ENCODE peak calls at places on chromosomes 4 and X, in four cellular contexts. O, H, P and K are unnamed samples.

GRCh38 chrX:105701310-105702052 is 120.9 kb upstream of the NRK start:
- DNase-seq in O (peak; percentile 0), H (no peak), P (no peak), K (no peak)

GRCh38 chr4:87011340-87012034 is 76.7 kb downstream of the AFF1 start:
- DNase-seq in O (no peak), H (peak; percentile 84), P (no peak), K (no peak)

GRCh38 chrX:153416781-153417180 is 5.5 kb downstream of the ZFP92 start:
- DNase-seq in O (no peak), H (peak; percentile 63), P (no peak), K (no peak)

GRCh38 chrX:86148594-86148993 is 343 bp downstream of the DACH2 start:
- DNase-seq in O (no peak), H (no peak), P (no peak), K (no peak)

GRCh38 chrX:28586891-28587635 is at the start of gene IL1RAPL1:
- DNase-seq in O (no peak), H (no peak), P (no peak), K (no peak)

GRCh38 chr4:95318483-95318882 is 230.3 kb downstream of the UNC5C start:
- DNase-seq in O (peak; percentile 11), H (no peak), P (no peak), K (no peak)

GRCh38 chrX:14476169-14476568 is 53.2 kb upstream of the GLRA2 start:
- DNase-seq in O (no peak), H (no peak), P (no peak), K (no peak)

GRCh38 chr4:663046-663437 is 11.0 kb downstream of the ATP5ME start:
- DNase-seq in O (no peak), H (no peak), P (no peak), K (no peak)

GRCh38 chr4:2843023-2843908 is at the start of gene ADD1:
- DNase-seq in O (peak; percentile 100), H (peak; percentile 94), P (peak; percentile 82), K (peak; percentile 94)

GRCh38 chr4:2847297-2847871 is 3.7 kb downstream of the ADD1 start:
- DNase-seq in O (no peak), H (peak; percentile 33), P (no peak), K (no peak)

GRCh38 chr4:2842667-2843022 is 999 bp upstream of the ADD1 start:
- DNase-seq in O (peak; percentile 19), H (no peak), P (no peak), K (no peak)

GRCh38 chr4:2846172-2846571 is 2.5 kb downstream of the ADD1 start:
- DNase-seq in O (no peak), H (no peak), P (no peak), K (no peak)

DNA sequence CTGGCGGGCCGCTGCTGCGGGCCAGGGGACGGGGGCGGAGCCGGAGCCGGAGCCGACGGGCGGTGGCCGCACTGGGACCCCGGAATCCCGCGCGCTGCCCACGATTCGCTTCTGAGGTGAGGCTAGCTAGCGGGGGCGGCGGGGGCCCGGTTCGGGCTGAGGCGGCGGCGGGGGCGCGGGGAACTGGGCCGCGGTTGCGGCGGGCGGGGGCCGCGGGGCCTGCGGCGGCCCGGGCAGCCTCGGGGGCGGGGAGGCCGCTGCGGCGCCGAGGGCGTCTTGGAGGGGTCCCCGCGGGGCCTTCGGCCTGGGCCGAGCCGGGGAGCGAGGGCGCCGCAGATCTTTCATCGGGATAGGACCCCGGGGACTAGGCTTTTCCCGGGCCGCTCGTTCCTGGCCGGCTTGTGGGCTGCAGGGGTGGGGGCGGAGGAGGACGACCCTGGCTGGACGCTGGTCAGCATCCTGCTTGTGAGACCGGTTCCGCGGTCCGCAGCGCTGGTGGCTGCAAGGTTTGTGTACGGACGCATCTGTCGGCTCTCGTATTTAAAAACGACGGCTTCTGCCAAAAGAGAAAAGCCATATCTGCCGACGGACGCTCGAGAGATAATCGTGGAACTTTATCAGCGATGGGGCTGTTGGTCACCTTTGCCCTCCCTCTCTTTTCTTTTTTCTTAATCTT is 403 bp downstream of the ADD1 start:
- DNase-seq in O (peak; percentile 79), H (peak; percentile 74), P (no peak), K (no peak)
- TF ChIP-seq JUND in O (no peak), H (no peak), P (no peak), K (no peak)

DNA sequence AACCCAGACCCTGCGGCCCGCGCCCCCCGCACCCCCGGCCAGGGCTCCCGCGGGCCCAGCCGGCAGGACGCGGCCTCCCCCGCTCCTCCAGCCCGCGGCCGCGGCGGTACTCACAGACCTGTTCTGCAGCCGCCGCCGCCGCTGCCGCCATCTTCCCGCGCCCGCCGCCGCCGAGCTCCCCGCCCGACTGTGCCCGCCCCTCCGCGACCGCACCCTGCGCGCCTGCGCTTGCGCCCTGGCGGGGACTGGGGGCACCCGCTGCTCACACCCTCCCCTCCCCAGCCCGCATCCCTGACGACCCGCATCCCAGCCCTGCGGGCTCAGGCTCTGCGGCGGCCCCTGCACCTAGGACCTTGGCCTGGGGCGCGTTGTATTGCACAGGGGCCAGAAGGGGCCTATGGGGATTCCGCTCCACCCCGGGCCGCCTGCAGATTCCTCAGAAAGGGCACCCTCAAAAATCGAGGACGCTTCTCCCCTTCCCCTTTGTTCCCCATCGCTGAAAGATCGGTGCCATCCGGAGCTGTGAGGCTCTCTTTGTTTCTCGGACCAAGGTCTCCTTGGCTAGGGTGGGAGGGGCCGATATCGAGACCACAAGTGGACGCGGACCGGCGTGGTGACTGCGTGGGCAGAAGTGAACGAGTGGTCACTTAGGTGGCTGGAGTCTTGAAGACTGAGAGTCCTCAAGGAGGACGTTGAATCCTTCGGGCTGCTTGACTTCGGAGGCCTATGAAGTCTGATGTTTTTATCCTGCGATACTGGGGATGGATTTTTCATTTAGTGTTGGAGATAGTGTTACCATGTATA is at the start of gene SGCB:
- DNase-seq in O (peak; percentile 97), H (peak; percentile 20), P (no peak), K (no peak)
- TF ChIP-seq TAF1 in O (peak; percentile 51), H (no peak), P (peak; percentile 78), K (peak; percentile 25)

DNA sequence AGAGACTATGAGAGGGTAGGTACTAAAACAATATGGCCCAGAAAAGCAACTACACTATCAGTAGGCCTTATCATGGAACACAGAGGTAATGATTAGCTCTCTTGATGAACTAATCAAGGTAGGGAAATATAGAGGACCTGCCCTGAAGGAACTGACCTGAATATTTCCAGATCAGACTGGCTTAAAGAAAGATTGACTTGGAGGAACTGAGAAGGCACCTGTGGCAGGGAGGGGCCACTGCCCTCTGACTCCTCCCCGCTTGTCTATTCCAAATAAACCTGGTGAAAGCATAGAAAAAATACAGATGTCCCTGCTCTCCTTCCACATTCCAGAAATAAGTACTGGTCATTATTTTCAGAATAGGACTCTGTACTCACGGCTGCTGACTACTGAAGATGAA is 5.5 kb downstream of the RPS6KA6 start:
- DNase-seq in O (no peak), H (no peak), P (no peak), K (no peak)
- TF ChIP-seq NRF1 in O (no peak), H (no peak), P (no peak), K (no peak)

DNA sequence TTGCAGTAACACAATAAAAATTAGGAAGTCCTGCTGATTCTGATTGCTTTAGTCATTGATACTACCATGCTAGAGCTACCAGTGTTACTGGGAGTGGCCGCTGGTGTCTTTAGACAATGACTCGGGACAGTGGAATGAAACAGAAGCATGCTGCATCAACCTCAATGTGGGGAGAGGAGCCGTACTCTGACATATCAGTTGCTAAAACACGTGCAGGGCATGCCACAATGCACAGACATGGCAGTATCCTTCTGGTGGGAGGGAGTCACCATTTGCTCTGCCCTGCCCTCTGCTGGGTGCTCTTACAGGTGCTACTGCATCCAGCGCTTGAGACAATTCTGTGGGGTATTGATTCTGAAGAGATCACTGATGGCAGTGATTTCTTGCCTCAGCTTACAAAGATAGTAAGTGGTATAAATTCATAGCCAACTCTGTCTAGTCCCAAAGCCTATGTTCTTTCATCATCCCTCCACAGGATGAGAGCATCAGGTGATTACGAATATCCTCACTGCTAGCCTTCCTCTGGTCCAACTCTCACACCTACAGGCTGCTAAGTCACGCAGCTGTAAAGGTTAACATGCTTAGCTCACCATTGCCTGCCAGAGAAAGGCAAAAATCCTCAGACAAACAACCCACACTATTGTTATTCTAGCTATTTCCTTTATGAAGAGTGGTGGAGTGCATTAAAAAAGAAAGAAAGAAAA is 43.7 kb downstream of the NSG1 start:
- DNase-seq in O (peak; percentile 77), H (peak; percentile 65), P (no peak), K (no peak)
- TF ChIP-seq JUND in O (no peak), H (no peak), P (no peak), K (no peak)

GRCh38 chr4:123562994-123563745 is 166.6 kb downstream of the SPRY1 start:
- DNase-seq in O (no peak), H (no peak), P (no peak), K (no peak)

GRCh38 chr4:123561525-123561924 is 164.9 kb downstream of the SPRY1 start:
- DNase-seq in O (no peak), H (no peak), P (no peak), K (no peak)

GRCh38 chr4:123569541-123569940 is 172.9 kb downstream of the SPRY1 start:
- DNase-seq in O (no peak), H (no peak), P (no peak), K (no peak)

GRCh38 chr4:123568936-123569335 is 172.3 kb downstream of the SPRY1 start:
- DNase-seq in O (no peak), H (no peak), P (no peak), K (no peak)

DNA sequence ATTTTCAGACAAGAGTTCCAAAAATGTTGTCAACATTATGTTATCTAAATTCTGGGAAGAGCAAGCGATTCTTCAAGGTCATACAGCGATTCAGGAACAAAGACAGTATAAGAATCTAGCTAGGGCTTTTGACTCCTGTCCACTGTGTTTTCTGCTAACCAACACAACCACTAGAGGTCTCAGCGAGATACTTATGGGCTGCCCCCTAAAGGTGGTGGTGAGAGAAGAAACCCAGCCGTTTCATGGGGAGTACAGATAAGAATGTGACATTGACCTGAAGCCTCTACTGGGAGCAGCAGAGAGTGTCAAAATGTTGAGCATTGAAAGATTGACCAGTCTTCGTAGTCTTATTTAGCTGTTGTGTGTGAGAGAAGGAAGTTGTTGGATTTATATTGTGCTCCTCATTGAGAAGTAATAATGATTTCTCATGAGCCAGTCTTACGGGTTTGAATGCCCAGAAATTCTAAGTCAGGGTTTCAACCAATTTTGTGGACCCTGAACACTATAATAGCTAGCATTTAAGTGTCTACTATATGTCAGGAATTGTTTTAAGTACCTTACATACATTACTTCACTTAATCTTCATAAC is 168.3 kb downstream of the SPRY1 start:
- DNase-seq in O (peak; percentile 60), H (peak; percentile 87), P (peak; percentile 41), K (peak; percentile 43)
- TF ChIP-seq TAF1 in O (no peak), H (no peak), P (no peak), K (no peak)

GRCh38 chrX:72317139-72317538 is 11.4 kb upstream of the CITED1 start:
- DNase-seq in O (no peak), H (no peak), P (no peak), K (no peak)
- TF ChIP-seq NRF1 in O (no peak), H (no peak), P (no peak), K (no peak)

GRCh38 chrX:2652106-2652505 is 39.0 kb upstream of the CD99 start:
- DNase-seq in O (no peak), H (no peak), P (no peak), K (no peak)

GRCh38 chrX:2650037-2650436 is 41.1 kb upstream of the CD99 start:
- DNase-seq in O (no peak), H (no peak), P (no peak), K (no peak)

GRCh38 chrX:2654436-2655340 is 36.4 kb upstream of the CD99 start:
- DNase-seq in O (no peak), H (peak; percentile 29), P (no peak), K (no peak)

GRCh38 chrX:2647627-2648026 is 43.5 kb upstream of the CD99 start:
- DNase-seq in O (no peak), H (no peak), P (no peak), K (no peak)

GRCh38 chrX:2650865-2651264 is 40.2 kb upstream of the CD99 start:
- DNase-seq in O (no peak), H (no peak), P (no peak), K (no peak)
- TF ChIP-seq JUND in O (no peak), H (no peak), P (no peak), K (no peak)